ENCODE peak calls at places on chromosomes 2 and 18, in six cellular contexts. J is A549, G is K562, N is tibial nerve, B is right lobe of liver, L is HCT116. C is an unnamed sample.
A peak's percentile ranks its signal among the peaks of the same experiment; 100 is the strongest.

GRCh38 chr18:38250981-38251380 is 685.4 kb upstream of the CELF4 start:
- DNase-seq in G (no peak), B (no peak), J (no peak), L (no peak), N (no peak), C (no peak)

GRCh38 chr2:151771599-151772358 is 37.5 kb upstream of the NEB start:
- DNase-seq in L (no peak), B (no peak), J (no peak), G (no peak), N (no peak), C (no peak)

GRCh38 chr18:25563816-25564370 is 211.9 kb upstream of the ZNF521 start:
- DNase-seq in J (no peak), G (no peak), N (no peak), L (no peak), B (no peak), C (no peak)

GRCh38 chr2:99166218-99166617 is 11.5 kb downstream of the LIPT1 start:
- DNase-seq in N (no peak), L (no peak), J (no peak), G (no peak), B (no peak), C (no peak)

GRCh38 chr18:49185636-49186035 is 234.9 kb upstream of the SMAD7 start:
- DNase-seq in N (no peak), J (no peak), L (no peak), G (no peak), B (no peak), C (no peak)

GRCh38 chr2:233982421-233983121 is 65.4 kb downstream of the TRPM8 start:
- DNase-seq in N (no peak), J (no peak), G (no peak), B (no peak), L (no peak), C (no peak)

GRCh38 chr2:161273038-161273760 is 35.0 kb upstream of the PSMD14 start:
- DNase-seq in N (peak; percentile 85), G (peak; percentile 79), J (peak; percentile 12), L (peak; percentile 69), B (no peak), C (no peak)

GRCh38 chr2:8238521-8239230 is 443.2 kb upstream of the ID2 start:
- DNase-seq in B (no peak), L (no peak), G (no peak), N (no peak), J (no peak), C (no peak)

GRCh38 chr18:74255022-74255658 is 36.6 kb downstream of the CYB5A start:
- DNase-seq in G (no peak), L (no peak), J (no peak), N (no peak), B (no peak), C (no peak)

GRCh38 chr2:168456526-168457176 is 579 bp downstream of the CERS6 start:
- DNase-seq in G (peak; percentile 64), N (no peak), B (peak; percentile 69), L (no peak), J (peak; percentile 18), C (no peak)

GRCh38 chr2:134117651-134118050 is 136.2 kb upstream of the MGAT5 start:
- DNase-seq in B (no peak), L (no peak), J (no peak), N (no peak), G (no peak), C (no peak)

GRCh38 chr2:199739413-199740110 is 111.4 kb downstream of the FTCDNL1 start:
- DNase-seq in G (peak; percentile 58), L (peak; percentile 42), N (peak; percentile 87), B (peak; percentile 76), J (peak; percentile 28), C (peak; percentile 78)

GRCh38 chr2:111659361-111660281 is 224.4 kb downstream of the ANAPC1 start:
- DNase-seq in G (peak; percentile 26), L (peak; percentile 48), N (peak; percentile 82), J (peak; percentile 60), B (peak; percentile 85), C (peak; percentile 86)

GRCh38 chr18:39667905-39668304 is 2102.3 kb upstream of the CELF4 start:
- DNase-seq in J (no peak), G (no peak), N (no peak), L (no peak), B (no peak), C (no peak)

GRCh38 chr2:120852200-120852815 is 116.6 kb downstream of the GLI2 start:
- DNase-seq in L (no peak), G (no peak), B (peak; percentile 36), J (no peak), N (no peak), C (peak; percentile 44)

GRCh38 chr2:224025874-224026273 is 13.2 kb downstream of the SERPINE2 start:
- DNase-seq in L (no peak), J (no peak), G (peak; percentile 29), B (no peak), N (no peak), C (no peak)

GRCh38 chr18:23058746-23059440 is 76.4 kb upstream of the CABLES1 start:
- DNase-seq in N (no peak), L (no peak), G (no peak), J (no peak), B (no peak), C (no peak)

GRCh38 chr2:133602538-133602937 is 34.3 kb upstream of the NCKAP5 start:
- DNase-seq in B (no peak), G (no peak), L (no peak), J (no peak), N (no peak), C (no peak)

GRCh38 chr2:216319771-216320170 is 52.5 kb downstream of the MARCHF4 start:
- DNase-seq in B (no peak), N (no peak), G (no peak), J (no peak), L (no peak), C (no peak)

GRCh38 chr2:226660524-226660923 is 139.1 kb downstream of the IRS1 start:
- DNase-seq in L (no peak), N (peak; percentile 87), J (no peak), B (no peak), G (no peak), C (peak; percentile 82)

GRCh38 chr2:28348149-28348567 is 44.5 kb upstream of the FOSL2 start:
- DNase-seq in N (no peak), G (no peak), B (peak; percentile 58), J (no peak), L (no peak), C (peak; percentile 63)

GRCh38 chr2:85760872-85761271 is 7.1 kb downstream of the ATOH8 start:
- DNase-seq in L (no peak), N (no peak), J (no peak), B (peak; percentile 16), G (no peak), C (no peak)

GRCh38 chr2:75311521-75311920 is 112.2 kb upstream of the TACR1 start:
- DNase-seq in J (no peak), B (no peak), G (no peak), L (no peak), N (no peak), C (no peak)

GRCh38 chr2:127857494-127857818 is 499 bp downstream of the POLR2D start:
- DNase-seq in B (no peak), L (no peak), N (no peak), G (peak; percentile 43), J (peak; percentile 18), C (no peak)

GRCh38 chr2:105849431-105850179 is 104.9 kb downstream of the NCK2 start:
- DNase-seq in J (no peak), N (no peak), G (no peak), L (no peak), B (no peak), C (no peak)

GRCh38 chr2:37670378-37671012 is 947 bp downstream of the CDC42EP3 start:
- DNase-seq in J (no peak), B (no peak), N (no peak), L (no peak), G (no peak), C (no peak)

GRCh38 chr2:16275718-16276117 is 335.4 kb downstream of the MYCN start:
- DNase-seq in G (no peak), B (no peak), L (no peak), J (no peak), N (no peak), C (no peak)

DNA sequence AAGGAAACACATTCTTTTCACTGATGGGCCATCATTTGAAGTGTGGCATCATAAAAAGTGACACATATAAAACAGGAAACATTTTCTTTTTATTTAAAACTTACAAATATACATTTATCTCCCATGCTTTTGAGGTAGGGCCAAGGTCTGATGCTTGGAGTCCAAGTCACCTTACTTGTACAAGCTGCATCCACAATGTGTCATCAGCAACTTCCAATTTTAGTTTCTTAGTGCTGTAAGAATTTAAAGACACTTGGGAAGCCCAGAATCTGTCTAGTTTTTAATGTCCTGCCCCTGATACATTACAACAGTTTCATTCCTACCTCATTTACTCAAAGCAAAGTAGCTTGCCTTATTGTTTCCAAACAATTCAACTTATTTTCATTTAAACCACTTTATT is 297.7 kb downstream of the MTX2 start:
- DNase-seq in B (no peak), G (no peak), L (no peak), N (no peak), J (no peak), C (no peak)
- H3K4me1 ChIP-seq in B (no peaks in the 10 kb centered on the region), G (no peaks in the 10 kb centered on the region), L (peaks cover 3% of the 10 kb centered on the region), N (no peaks in the 10 kb centered on the region), J (peaks cover 17% of the 10 kb centered on the region), C (no peaks in the 10 kb centered on the region)

GRCh38 chr2:18671363-18671762 is 82.0 kb upstream of the NT5C1B start:
- DNase-seq in N (no peak), G (no peak), B (no peak), J (no peak), L (no peak), C (no peak)

GRCh38 chr2:18674309-18674708 is 84.9 kb upstream of the NT5C1B start:
- DNase-seq in N (no peak), J (no peak), G (no peak), L (no peak), B (no peak), C (no peak)

GRCh38 chr2:18682681-18683080 is 93.3 kb upstream of the NT5C1B start:
- DNase-seq in B (no peak), J (no peak), N (no peak), L (no peak), G (no peak), C (no peak)

GRCh38 chr2:18677280-18677679 is 87.9 kb upstream of the NT5C1B start:
- DNase-seq in N (no peak), B (no peak), J (no peak), G (no peak), L (no peak), C (no peak)
- H3K9me3 ChIP-seq in N (peaks cover 26% of the 10 kb centered on the region), B (peaks cover 6% of the 10 kb centered on the region), J (peaks cover 12% of the 10 kb centered on the region), G (peaks cover 2% of the 10 kb centered on the region), L (peaks cover 4% of the 10 kb centered on the region), C (no peaks in the 10 kb centered on the region)

DNA sequence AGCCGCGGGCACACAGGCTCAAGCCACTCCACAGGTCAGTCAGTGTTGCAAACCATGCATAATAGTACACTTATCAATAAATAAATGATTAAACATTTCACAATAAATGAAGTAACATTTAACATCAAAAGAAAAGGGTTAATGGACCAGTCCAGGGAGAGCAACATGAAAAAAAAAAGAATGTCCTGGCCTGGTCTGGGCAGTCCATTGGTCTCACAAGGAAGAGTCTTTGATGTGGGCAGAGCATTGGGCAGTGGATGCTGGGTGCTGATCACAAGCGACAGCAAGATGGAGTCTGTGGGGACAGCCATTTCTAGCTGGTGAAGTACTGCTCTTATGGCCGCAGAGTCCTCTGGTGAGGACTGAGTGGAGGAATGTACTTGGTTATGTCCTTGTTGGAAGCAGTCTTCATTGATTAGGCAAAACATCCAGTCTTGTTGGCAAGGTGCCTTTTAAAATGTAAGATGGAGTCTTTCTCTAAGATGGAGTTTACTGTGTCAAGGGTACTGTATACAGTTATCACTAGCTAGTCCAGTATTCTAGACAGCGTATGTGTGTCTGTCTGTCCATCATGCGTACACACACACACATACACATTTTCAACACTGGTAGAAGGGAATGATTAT is 74.7 kb downstream of the NPAS2 start:
- DNase-seq in N (no peak), G (no peak), L (no peak), J (no peak), B (no peak), C (no peak)
- TF ChIP-seq POLR2A in N (no peak), G (no peak), L (no peak), J (no peak), B (no peak), C (no peak)

GRCh38 chr2:238138331-238139102 is at the start of gene KLHL30:
- DNase-seq in L (no peak), J (no peak), B (no peak), N (no peak), G (peak; percentile 50), C (no peak)
- H3K4me1 ChIP-seq in L (peaks cover 42% of the 10 kb centered on the region), J (peaks cover 46% of the 10 kb centered on the region), B (no peaks in the 10 kb centered on the region), N (peaks cover 10% of the 10 kb centered on the region), G (peaks cover 6% of the 10 kb centered on the region), C (peaks cover 33% of the 10 kb centered on the region)

C was measured in suprapubic skin.